ENCODE peak calls at places on chromosomes 13 and 19, in ten cellular contexts. H, L, C, F, E, Y, I, G, S and J are unnamed samples.

GRCh38 chr19:29587518-29587986 is 18.5 kb upstream of the POP4 start:
- DNase-seq in H (peak), Y (peak), I (no peak), C (peak), G (no peak), L (no peak), E (no peak), F (no peak), S (peak), J (no peak)

GRCh38 chr13:30442854-30443379 is 20.6 kb downstream of the UBE2L5 start:
- DNase-seq in S (no peak), I (no peak), Y (no peak), F (no peak), L (no peak), H (no peak), G (no peak), E (no peak), C (no peak), J (no peak)

GRCh38 chr13:104310861-104311260 is 1244.6 kb upstream of the SLC10A2 start:
- DNase-seq in F (no peak), G (no peak), L (no peak), C (no peak), I (no peak), S (no peak), Y (no peak), E (no peak), H (no peak), J (no peak)

GRCh38 chr13:45783346-45784043 is 68.1 kb downstream of the SIAH3 start:
- DNase-seq in L (no peak), F (no peak), G (no peak), Y (no peak), H (no peak), I (no peak), S (no peak), E (no peak), C (no peak), J (no peak)

GRCh38 chr19:44647144-44647543 is 3.4 kb downstream of the PVR start:
- DNase-seq in Y (no peak), C (no peak), H (no peak), G (no peak), S (no peak), L (no peak), I (no peak), E (no peak), F (no peak), J (no peak)

GRCh38 chr13:38369058-38369457 is 19.4 kb downstream of the UFM1 start:
- DNase-seq in C (no peak), S (no peak), I (no peak), F (no peak), G (no peak), Y (no peak), L (no peak), H (no peak), E (no peak), J (no peak)

GRCh38 chr19:52492991-52493470 is 34.4 kb upstream of the ZNF808 start:
- DNase-seq in Y (no peak), F (no peak), L (peak), S (no peak), H (no peak), I (peak), C (no peak), E (no peak), G (no peak), J (no peak)

GRCh38 chr13:86020350-86021002 is 221.3 kb upstream of the SLITRK6 start:
- DNase-seq in F (peak), C (no peak), H (no peak), G (no peak), Y (no peak), S (no peak), E (peak), L (no peak), I (no peak), J (no peak)

GRCh38 chr19:31517466-31518180 is 168.4 kb upstream of the TSHZ3 start:
- DNase-seq in F (no peak), E (peak), H (no peak), I (no peak), C (no peak), L (no peak), Y (no peak), S (no peak), G (no peak), J (no peak)

GRCh38 chr19:12628040-12629022 is 17.6 kb downstream of the ZNF791 start:
- DNase-seq in C (no peak), Y (no peak), L (no peak), E (no peak), H (no peak), G (no peak), S (no peak), F (peak), I (no peak), J (no peak)

GRCh38 chr19:41373993-41374392 is 2.3 kb upstream of the TMEM91 start:
- DNase-seq in G (peak), Y (no peak), E (peak), F (peak), H (no peak), C (no peak), S (no peak), I (no peak), L (no peak), J (no peak)

GRCh38 chr13:106102776-106103175 is 432.7 kb downstream of the EFNB2 start:
- DNase-seq in I (no peak), H (no peak), Y (no peak), L (no peak), E (no peak), G (no peak), F (no peak), C (no peak), S (no peak), J (no peak)

GRCh38 chr13:26896986-26897668 is 136.5 kb upstream of the GPR12 start:
- DNase-seq in C (no peak), H (no peak), S (no peak), G (no peak), L (peak), Y (no peak), F (no peak), I (no peak), E (no peak), J (no peak)

GRCh38 chr19:40750285-40751064 is at the start of gene ACTMAP:
- DNase-seq in Y (peak), E (peak), S (peak), H (peak), G (peak), C (peak), F (peak), L (peak), I (peak), J (peak)

GRCh38 chr19:47032171-47032811 is 12.7 kb downstream of the NPAS1 start:
- DNase-seq in S (peak), E (peak), G (no peak), I (peak), C (peak), Y (peak), L (peak), F (no peak), H (no peak), J (peak)

GRCh38 chr13:86038490-86038889 is 239.3 kb upstream of the SLITRK6 start:
- DNase-seq in H (no peak), C (no peak), S (no peak), Y (no peak), I (no peak), L (no peak), G (no peak), E (no peak), F (no peak), J (no peak)

GRCh38 chr19:41409288-41409687 is 11.7 kb downstream of the BCKDHA start:
- DNase-seq in C (no peak), G (no peak), F (peak), E (no peak), L (no peak), S (no peak), H (no peak), Y (no peak), I (no peak), J (no peak)

GRCh38 chr19:51079486-51080110 is 3.1 kb downstream of the KLK14 start:
- DNase-seq in C (no peak), E (no peak), H (no peak), Y (no peak), I (no peak), L (no peak), F (no peak), G (no peak), S (no peak), J (no peak)

GRCh38 chr13:37869756-37870488 is at the start of gene TRPC4:
- DNase-seq in E (peak), S (peak), Y (no peak), H (peak), I (peak), G (no peak), L (peak), C (no peak), F (peak), J (no peak)

GRCh38 chr19:38932425-38933179 is 1.9 kb downstream of the MRPS12 start:
- DNase-seq in I (no peak), C (peak), L (peak), Y (no peak), G (no peak), E (peak), H (no peak), S (peak), F (peak), J (no peak)

GRCh38 chr13:110616103-110617101 is 1.1 kb downstream of the NAXD start:
- DNase-seq in Y (no peak), I (no peak), H (peak), C (no peak), L (peak), F (peak), G (no peak), E (peak), S (peak), J (peak)

GRCh38 chr19:16066611-16067104 is 9.6 kb upstream of the TPM4 start:
- DNase-seq in C (peak), Y (no peak), F (peak), G (no peak), E (no peak), L (no peak), I (no peak), S (peak), H (no peak), J (no peak)

GRCh38 chr19:45179063-45179847 is 671 bp downstream of the BLOC1S3 start:
- DNase-seq in C (peak), E (no peak), Y (peak), I (no peak), F (peak), G (no peak), S (peak), L (peak), H (no peak), J (peak)

GRCh38 chr13:59112375-59112774 is 1051.4 kb downstream of the DIAPH3 start:
- DNase-seq in L (peak), H (no peak), G (no peak), C (no peak), F (peak), E (no peak), I (no peak), S (no peak), Y (no peak), J (no peak)

GRCh38 chr19:49491804-49492572 is 4.2 kb upstream of the RPS11 start:
- DNase-seq in L (peak), E (no peak), G (no peak), H (no peak), C (no peak), Y (no peak), S (no peak), F (no peak), I (no peak), J (no peak)